ENCODE peak calls at places on chromosomes 6 and 20, in five cellular contexts. L is activated CD4-positive, alpha-beta T cell treated with anti-CD3 and anti-CD28 coated beads for 48 hours; B is effector memory CD8-positive, alpha-beta T cell; H is SJSA1; O is HEK293T. S is an unnamed sample.

GRCh38 chr20:59829415-59830106 is 103.9 kb downstream of the SYCP2 start:
- DNase-seq in L (no peak), B (no peak), H (no peak), O (no peak), S (no peak)

GRCh38 chr20:32674362-32674789 is 635 bp upstream of the C20orf203 start:
- DNase-seq in L (peak; percentile 84), B (peak; percentile 67), H (peak; percentile 38), O (peak; percentile 68), S (peak; percentile 52)

GRCh38 chr20:56621730-56622129 is 7.4 kb upstream of the TFAP2C start:
- DNase-seq in L (no peak), B (no peak), H (no peak), O (no peak), S (no peak)

GRCh38 chr20:10131612-10132345 is 86.9 kb upstream of the SNAP25 start:
- DNase-seq in L (no peak), B (no peak), H (no peak), O (no peak), S (peak; percentile 51)

GRCh38 chr6:163301721-163302635 is 112.5 kb upstream of the QKI start:
- DNase-seq in L (no peak), B (no peak), H (peak; percentile 4), O (no peak), S (peak; percentile 9)

GRCh38 chr6:44217332-44218143 is 812 bp downstream of the MYMX start:
- DNase-seq in L (no peak), B (no peak), H (no peak), O (no peak), S (peak; percentile 58)

GRCh38 chr6:107676002-107676401 is 148.1 kb downstream of the SCML4 start:
- DNase-seq in L (no peak), B (no peak), H (no peak), O (no peak), S (no peak)

GRCh38 chr6:150900049-150900448 is 34.5 kb downstream of the MTHFD1L start:
- DNase-seq in L (no peak), B (no peak), H (no peak), O (no peak), S (peak; percentile 51)

GRCh38 chr6:111854683-111855082 is 18.6 kb downstream of the FYN start:
- DNase-seq in L (no peak), B (no peak), H (no peak), O (no peak), S (no peak)

GRCh38 chr20:18728867-18729224 is 84.7 kb upstream of the SCP2D1 start:
- DNase-seq in L (no peak), B (no peak), H (no peak), O (no peak), S (no peak)

GRCh38 chr20:44114755-44115044 is 72.3 kb downstream of the JPH2 start:
- DNase-seq in L (no peak), B (no peak), H (no peak), O (no peak), S (no peak)

GRCh38 chr6:12842658-12843057 is 126.1 kb downstream of the PHACTR1 start:
- DNase-seq in L (no peak), B (no peak), H (no peak), O (no peak), S (no peak)

GRCh38 chr20:51026317-51026716 is 3.4 kb upstream of the KCNG1 start:
- DNase-seq in L (no peak), B (no peak), H (no peak), O (no peak), S (no peak)

GRCh38 chr6:151539506-151540268 is 45.9 kb downstream of the CCDC170 start:
- DNase-seq in L (no peak), B (no peak), H (no peak), O (no peak), S (no peak)

GRCh38 chr20:56352656-56353055 is 6.1 kb upstream of the FAM210B start:
- DNase-seq in L (no peak), B (no peak), H (no peak), O (no peak), S (no peak)

GRCh38 chr20:5703542-5704215 is 46.5 kb upstream of the SHLD1 start:
- DNase-seq in L (no peak), B (no peak), H (no peak), O (no peak), S (no peak)

GRCh38 chr6:81214414-81215091 is 537.9 kb downstream of the TENT5A start:
- DNase-seq in L (no peak), B (no peak), H (no peak), O (no peak), S (no peak)

GRCh38 chr20:53291548-53291947 is 302.1 kb downstream of the ZNF217 start:
- DNase-seq in L (peak; percentile 5), B (no peak), H (no peak), O (peak; percentile 40), S (peak; percentile 19)

S was measured in Daoy.